ENCODE peak calls at places on chromosomes 16 and 17, in seven cellular contexts. O is A549, R is heart left ventricle, U is heart right ventricle, D is NB4, S is stomach, M is upper lobe of right lung. L is an unnamed sample.

GRCh38 chr17:28567604-28568003 is 3.7 kb downstream of the PIGS start:
- DNase-seq in O (no peak), R (no peak), U (no peak), D (peak; percentile 76), S (no peak), M (no peak), L (no peak)

GRCh38 chr17:63189082-63189481 is 223.0 kb downstream of the TANC2 start:
- DNase-seq in O (peak; percentile 25), R (no peak), U (no peak), D (peak; percentile 3), S (no peak), M (no peak), L (no peak)

GRCh38 chr16:48611329-48612137 is 1.6 kb upstream of the N4BP1 start:
- DNase-seq in O (peak; percentile 26), R (peak; percentile 43), U (no peak), D (peak; percentile 53), S (peak; percentile 62), M (no peak), L (no peak)

GRCh38 chr17:17391575-17392370 is 85.0 kb upstream of the MED9 start:
- DNase-seq in O (peak; percentile 51), R (no peak), U (no peak), D (no peak), S (no peak), M (no peak), L (no peak)

GRCh38 chr17:77453613-77454559 is 313.1 kb downstream of the SEC14L1 start:
- DNase-seq in O (no peak), R (no peak), U (no peak), D (no peak), S (peak; percentile 85), M (no peak), L (no peak)

GRCh38 chr16:14668556-14669223 is 25.4 kb downstream of the PLA2G10 start:
- DNase-seq in O (no peak), R (no peak), U (no peak), D (no peak), S (no peak), M (no peak), L (no peak)

GRCh38 chr17:2943971-2944370 is 119.4 kb downstream of the OR1D5 start:
- DNase-seq in O (no peak), R (no peak), U (no peak), D (peak; percentile 68), S (no peak), M (no peak), L (no peak)

GRCh38 chr17:8285270-8286181 is 2.9 kb upstream of the RANGRF start:
- DNase-seq in O (no peak), R (no peak), U (no peak), D (peak; percentile 64), S (peak; percentile 80), M (no peak), L (no peak)

GRCh38 chr17:77963441-77963840 is 4.9 kb downstream of the TNRC6C start:
- DNase-seq in O (no peak), R (peak; percentile 73), U (peak; percentile 79), D (peak; percentile 55), S (no peak), M (no peak), L (no peak)

GRCh38 chr17:55830699-55831098 is 79.8 kb downstream of the PCTP start:
- DNase-seq in O (no peak), R (no peak), U (no peak), D (no peak), S (no peak), M (no peak), L (no peak)

GRCh38 chr16:29316673-29317237 is 89.8 kb downstream of the NPIPB11 start:
- DNase-seq in O (no peak), R (no peak), U (no peak), D (no peak), S (no peak), M (no peak), L (no peak)

GRCh38 chr16:71894229-71894920 is 956 bp upstream of the IST1 start:
- DNase-seq in O (peak; percentile 70), R (peak; percentile 49), U (peak; percentile 49), D (peak; percentile 86), S (peak; percentile 56), M (peak; percentile 75), L (no peak)
- TF ChIP-seq CTCF in O (peak; percentile 13), R (no peak), U (no peak), D (peak; percentile 11), S (no peak), M (no peak), L (no peak)

GRCh38 chr16:11696266-11697012 is 28.2 kb downstream of the SNN start:
- DNase-seq in O (no peak), R (no peak), U (no peak), D (no peak), S (no peak), M (no peak), L (no peak)

GRCh38 chr16:11699234-11699894 is 31.1 kb downstream of the SNN start:
- DNase-seq in O (no peak), R (no peak), U (no peak), D (no peak), S (no peak), M (no peak), L (no peak)

GRCh38 chr16:11700264-11701029 is 32.2 kb downstream of the SNN start:
- DNase-seq in O (no peak), R (no peak), U (no peak), D (peak; percentile 21), S (no peak), M (no peak), L (no peak)

GRCh38 chr16:11697319-11697718 is 29.1 kb downstream of the SNN start:
- DNase-seq in O (no peak), R (no peak), U (no peak), D (no peak), S (no peak), M (no peak), L (no peak)

DNA sequence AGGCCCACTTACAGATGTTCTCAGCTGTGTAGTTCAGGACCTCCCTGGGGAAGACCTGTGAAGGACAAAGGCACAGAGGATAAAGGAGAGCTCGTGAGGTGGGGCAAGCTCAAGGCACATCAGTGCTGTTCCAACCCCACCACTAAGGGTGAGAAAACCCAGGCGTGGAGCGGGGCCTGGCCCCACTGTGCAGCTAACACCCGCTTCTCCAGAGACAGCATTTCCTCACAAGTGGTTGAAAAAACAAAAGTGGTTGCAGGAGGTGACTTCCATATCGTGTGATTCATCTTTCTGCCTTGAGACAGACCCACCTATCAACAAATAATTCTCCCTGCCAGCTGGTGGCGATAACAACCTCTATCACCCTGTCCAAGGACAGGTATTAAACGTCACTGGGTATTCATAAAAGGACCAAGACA is 30.0 kb downstream of the SNN start:
- DNase-seq in O (no peak), R (no peak), U (no peak), D (no peak), S (no peak), M (no peak), L (no peak)
- TF ChIP-seq CTCF in O (peak; percentile 18), R (no peak), U (no peak), D (no peak), S (no peak), M (no peak), L (no peak)

GRCh38 chr17:59848778-59849177 is 44.0 kb downstream of the TUBD1 start:
- DNase-seq in O (no peak), R (no peak), U (no peak), D (peak; percentile 91), S (peak; percentile 74), M (peak; percentile 92), L (peak; percentile 76)

GRCh38 chr17:59853168-59853918 is 39.4 kb downstream of the TUBD1 start:
- DNase-seq in O (peak; percentile 100), R (no peak), U (no peak), D (peak; percentile 40), S (peak; percentile 91), M (no peak), L (no peak)

GRCh38 chr17:59848385-59848668 is 44.4 kb downstream of the TUBD1 start:
- DNase-seq in O (no peak), R (no peak), U (no peak), D (no peak), S (peak; percentile 26), M (no peak), L (no peak)

GRCh38 chr17:59846391-59847165 is 46.2 kb downstream of the TUBD1 start:
- DNase-seq in O (peak; percentile 99), R (no peak), U (no peak), D (no peak), S (peak; percentile 45), M (peak; percentile 71), L (peak; percentile 79)

DNA sequence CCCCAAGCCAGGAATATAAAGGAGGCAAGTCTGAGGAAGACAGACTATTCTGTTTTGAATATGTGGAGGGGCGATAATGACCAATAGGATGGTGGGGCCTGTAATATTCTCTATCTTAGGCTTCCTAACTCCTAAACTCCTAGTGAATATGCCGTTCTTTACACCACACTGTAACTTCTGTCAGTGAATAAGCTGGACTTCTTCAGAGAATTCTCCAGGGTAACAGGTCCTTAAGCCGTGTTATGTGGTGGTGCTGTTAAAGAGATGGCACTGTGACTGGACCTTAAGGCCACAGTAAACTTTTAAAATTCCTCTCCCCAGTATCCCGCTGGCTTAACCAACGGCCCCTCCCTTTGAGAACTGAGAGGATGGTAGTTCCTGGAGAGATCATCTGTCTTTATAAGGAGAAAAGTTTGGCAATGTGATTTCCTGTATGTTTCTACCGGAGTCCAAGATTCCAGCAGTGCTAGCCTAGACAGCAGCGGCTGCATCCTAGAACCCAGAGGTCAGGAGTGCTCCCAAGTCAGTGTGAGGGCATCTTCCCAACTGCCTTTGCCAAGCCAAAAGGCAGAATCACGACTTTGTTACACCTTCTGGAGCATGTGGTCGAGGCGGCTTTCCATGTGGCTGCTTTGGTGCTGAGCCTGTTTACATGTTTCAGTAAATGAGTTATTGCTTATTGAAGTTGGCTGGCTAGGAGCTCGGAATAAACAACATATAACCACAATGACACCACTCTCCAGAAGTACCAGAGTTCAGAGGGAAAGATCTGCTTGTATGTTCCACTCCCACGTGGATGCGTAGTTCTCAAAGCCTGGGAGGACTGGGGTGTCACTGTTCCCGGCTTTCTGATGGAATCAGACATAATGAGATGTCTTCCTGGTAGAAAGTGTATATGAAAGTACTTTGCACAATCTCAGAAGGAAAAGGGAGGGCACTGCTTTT is 41.0 kb downstream of the TUBD1 start:
- DNase-seq in O (peak; percentile 90), R (no peak), U (no peak), D (no peak), S (peak; percentile 47), M (no peak), L (peak; percentile 50)
- TF ChIP-seq CTCF in O (no peak), R (no peak), U (no peak), D (no peak), S (no peak), M (no peak), L (no peak)

GRCh38 chr17:50056217-50056960 is 479 bp downstream of the ITGA3 start:
- DNase-seq in O (peak; percentile 82), R (peak; percentile 63), U (no peak), D (peak; percentile 60), S (peak; percentile 76), M (peak; percentile 86), L (peak; percentile 48)
- TF ChIP-seq CTCF in O (peak; percentile 37), R (peak; percentile 28), U (peak; percentile 36), D (peak; percentile 13), S (no peak), M (peak; percentile 38), L (peak; percentile 35)

GRCh38 chr17:68533887-68534700 is 21.9 kb downstream of the PRKAR1A start:
- DNase-seq in O (peak; percentile 39), R (no peak), U (no peak), D (peak; percentile 20), S (no peak), M (no peak), L (no peak)
- TF ChIP-seq CTCF in O (peak; percentile 49), R (peak; percentile 29), U (peak; percentile 36), D (peak; percentile 4), S (no peak), M (peak; percentile 40), L (peak; percentile 34)